ENCODE peak calls at places on chromosomes 5 and 9, in five cellular contexts. One of them, this sample, is unnamed.

GRCh38 chr5:164818440-164818839 is 1313.0 kb downstream of the MAT2B start:
- DNase-seq in Daoy: no peak
- DNase-seq in ELR: no peak
- DNase-seq in activated T-helper 2 cell treated with anti-CD3 and anti-CD28 coated beads, Interferon-gamma antibody, Interleukin-2, Interleukin-4, amounts not matched to agents 10 μg/mL and 5 μg/mL and 100 μg/mL, durations not matched to agents 14 hours and 24 hours and 36 hours: no peak
- DNase-seq in Caki2: no peak
- DNase-seq in this sample: no peak

GRCh38 chr5:138149530-138149929 is 10.3 kb upstream of the NME5 start:
- DNase-seq in Daoy: peak
- DNase-seq in ELR: peak
- DNase-seq in activated T-helper 2 cell treated with anti-CD3 and anti-CD28 coated beads, Interferon-gamma antibody, Interleukin-2, Interleukin-4, amounts not matched to agents 10 μg/mL and 5 μg/mL and 100 μg/mL, durations not matched to agents 14 hours and 24 hours and 36 hours: no peak
- DNase-seq in Caki2: no peak
- DNase-seq in this sample: peak

GRCh38 chr5:115333164-115333563 is 36.7 kb upstream of the CCDC112 start:
- DNase-seq in Daoy: peak
- DNase-seq in activated T-helper 2 cell treated with anti-CD3 and anti-CD28 coated beads, Interferon-gamma antibody, Interleukin-2, Interleukin-4, amounts not matched to agents 10 μg/mL and 5 μg/mL and 100 μg/mL, durations not matched to agents 14 hours and 24 hours and 36 hours: no peak
- DNase-seq in Caki2: no peak
- DNase-seq in ELR: no peak
- DNase-seq in this sample: peak

GRCh38 chr9:90974007-90974406 is 172.4 kb downstream of the SYK start:
- DNase-seq in ELR: no peak
- DNase-seq in Caki2: no peak
- DNase-seq in activated T-helper 2 cell treated with anti-CD3 and anti-CD28 coated beads, Interferon-gamma antibody, Interleukin-2, Interleukin-4, amounts not matched to agents 10 μg/mL and 5 μg/mL and 100 μg/mL, durations not matched to agents 14 hours and 24 hours and 36 hours: no peak
- DNase-seq in Daoy: no peak
- DNase-seq in this sample: no peak

GRCh38 chr5:105195765-105196164 is 1633.2 kb upstream of the NUDT12 start:
- DNase-seq in Daoy: no peak
- DNase-seq in ELR: no peak
- DNase-seq in Caki2: no peak
- DNase-seq in activated T-helper 2 cell treated with anti-CD3 and anti-CD28 coated beads, Interferon-gamma antibody, Interleukin-2, Interleukin-4, amounts not matched to agents 10 μg/mL and 5 μg/mL and 100 μg/mL, durations not matched to agents 14 hours and 24 hours and 36 hours: no peak
- DNase-seq in this sample: no peak

GRCh38 chr5:113140837-113141661 is 164.5 kb downstream of the DCP2 start:
- DNase-seq in activated T-helper 2 cell treated with anti-CD3 and anti-CD28 coated beads, Interferon-gamma antibody, Interleukin-2, Interleukin-4, amounts not matched to agents 10 μg/mL and 5 μg/mL and 100 μg/mL, durations not matched to agents 14 hours and 24 hours and 36 hours: no peak
- DNase-seq in Caki2: no peak
- DNase-seq in ELR: peak
- DNase-seq in Daoy: no peak
- DNase-seq in this sample: peak

GRCh38 chr5:66515209-66515608 is 81.0 kb upstream of the MAST4 start:
- DNase-seq in Daoy: no peak
- DNase-seq in Caki2: no peak
- DNase-seq in ELR: no peak
- DNase-seq in activated T-helper 2 cell treated with anti-CD3 and anti-CD28 coated beads, Interferon-gamma antibody, Interleukin-2, Interleukin-4, amounts not matched to agents 10 μg/mL and 5 μg/mL and 100 μg/mL, durations not matched to agents 14 hours and 24 hours and 36 hours: no peak
- DNase-seq in this sample: no peak

GRCh38 chr9:121985792-121986494 is 107.2 kb downstream of the TTLL11 start:
- DNase-seq in Daoy: peak
- DNase-seq in activated T-helper 2 cell treated with anti-CD3 and anti-CD28 coated beads, Interferon-gamma antibody, Interleukin-2, Interleukin-4, amounts not matched to agents 10 μg/mL and 5 μg/mL and 100 μg/mL, durations not matched to agents 14 hours and 24 hours and 36 hours: no peak
- DNase-seq in ELR: no peak
- DNase-seq in Caki2: no peak
- DNase-seq in this sample: no peak

GRCh38 chr9:77014597-77015263 is 4.7 kb upstream of the FOXB2 start:
- DNase-seq in Caki2: no peak
- DNase-seq in activated T-helper 2 cell treated with anti-CD3 and anti-CD28 coated beads, Interferon-gamma antibody, Interleukin-2, Interleukin-4, amounts not matched to agents 10 μg/mL and 5 μg/mL and 100 μg/mL, durations not matched to agents 14 hours and 24 hours and 36 hours: no peak
- DNase-seq in Daoy: peak
- DNase-seq in ELR: no peak
- DNase-seq in this sample: no peak

GRCh38 chr9:967851-968641 is 8.4 kb upstream of the DMRT3 start:
- DNase-seq in Daoy: peak
- DNase-seq in activated T-helper 2 cell treated with anti-CD3 and anti-CD28 coated beads, Interferon-gamma antibody, Interleukin-2, Interleukin-4, amounts not matched to agents 10 μg/mL and 5 μg/mL and 100 μg/mL, durations not matched to agents 14 hours and 24 hours and 36 hours: no peak
- DNase-seq in ELR: peak
- DNase-seq in Caki2: peak
- DNase-seq in this sample: no peak

GRCh38 chr5:30804739-30805313 is 388.7 kb upstream of the CDH6 start:
- DNase-seq in Caki2: peak
- DNase-seq in Daoy: no peak
- DNase-seq in activated T-helper 2 cell treated with anti-CD3 and anti-CD28 coated beads, Interferon-gamma antibody, Interleukin-2, Interleukin-4, amounts not matched to agents 10 μg/mL and 5 μg/mL and 100 μg/mL, durations not matched to agents 14 hours and 24 hours and 36 hours: no peak
- DNase-seq in ELR: no peak
- DNase-seq in this sample: peak

GRCh38 chr9:15403155-15403554 is 19.5 kb upstream of the SNAPC3 start:
- DNase-seq in Caki2: peak
- DNase-seq in Daoy: no peak
- DNase-seq in activated T-helper 2 cell treated with anti-CD3 and anti-CD28 coated beads, Interferon-gamma antibody, Interleukin-2, Interleukin-4, amounts not matched to agents 10 μg/mL and 5 μg/mL and 100 μg/mL, durations not matched to agents 14 hours and 24 hours and 36 hours: no peak
- DNase-seq in ELR: peak
- DNase-seq in this sample: no peak

GRCh38 chr5:84863020-84863419 is 478.3 kb upstream of the EDIL3 start:
- DNase-seq in Daoy: no peak
- DNase-seq in Caki2: no peak
- DNase-seq in activated T-helper 2 cell treated with anti-CD3 and anti-CD28 coated beads, Interferon-gamma antibody, Interleukin-2, Interleukin-4, amounts not matched to agents 10 μg/mL and 5 μg/mL and 100 μg/mL, durations not matched to agents 14 hours and 24 hours and 36 hours: no peak
- DNase-seq in ELR: no peak
- DNase-seq in this sample: no peak

GRCh38 chr9:104961238-104961637 is 33.3 kb upstream of the ABCA1 start:
- DNase-seq in ELR: peak
- DNase-seq in Caki2: no peak
- DNase-seq in Daoy: peak
- DNase-seq in activated T-helper 2 cell treated with anti-CD3 and anti-CD28 coated beads, Interferon-gamma antibody, Interleukin-2, Interleukin-4, amounts not matched to agents 10 μg/mL and 5 μg/mL and 100 μg/mL, durations not matched to agents 14 hours and 24 hours and 36 hours: peak
- DNase-seq in this sample: peak

GRCh38 chr9:125633116-125633743 is 73.8 kb downstream of the MAPKAP1 start:
- DNase-seq in ELR: peak
- DNase-seq in Daoy: no peak
- DNase-seq in Caki2: no peak
- DNase-seq in activated T-helper 2 cell treated with anti-CD3 and anti-CD28 coated beads, Interferon-gamma antibody, Interleukin-2, Interleukin-4, amounts not matched to agents 10 μg/mL and 5 μg/mL and 100 μg/mL, durations not matched to agents 14 hours and 24 hours and 36 hours: no peak
- DNase-seq in this sample: no peak

GRCh38 chr5:4781312-4781711 is 358.8 kb upstream of the ADAMTS16 start:
- DNase-seq in Caki2: no peak
- DNase-seq in activated T-helper 2 cell treated with anti-CD3 and anti-CD28 coated beads, Interferon-gamma antibody, Interleukin-2, Interleukin-4, amounts not matched to agents 10 μg/mL and 5 μg/mL and 100 μg/mL, durations not matched to agents 14 hours and 24 hours and 36 hours: no peak
- DNase-seq in ELR: no peak
- DNase-seq in Daoy: no peak
- DNase-seq in this sample: no peak

GRCh38 chr5:177447611-177448243 is 1.1 kb downstream of the PRR7 start:
- DNase-seq in ELR: peak
- DNase-seq in Daoy: peak
- DNase-seq in activated T-helper 2 cell treated with anti-CD3 and anti-CD28 coated beads, Interferon-gamma antibody, Interleukin-2, Interleukin-4, amounts not matched to agents 10 μg/mL and 5 μg/mL and 100 μg/mL, durations not matched to agents 14 hours and 24 hours and 36 hours: no peak
- DNase-seq in Caki2: peak
- DNase-seq in this sample: peak

GRCh38 chr9:72427801-72428200 is 62.8 kb upstream of the ZFAND5 start:
- DNase-seq in Daoy: no peak
- DNase-seq in ELR: no peak
- DNase-seq in activated T-helper 2 cell treated with anti-CD3 and anti-CD28 coated beads, Interferon-gamma antibody, Interleukin-2, Interleukin-4, amounts not matched to agents 10 μg/mL and 5 μg/mL and 100 μg/mL, durations not matched to agents 14 hours and 24 hours and 36 hours: no peak
- DNase-seq in Caki2: no peak
- DNase-seq in this sample: no peak